ENCODE peak calls at places on chromosomes 7 and 10, in five cellular contexts. W is activated CD4-positive, alpha-beta T cell treated with anti-CD3 and anti-CD28 coated beads, Interleukin-2, amount 50 U/mL, for 24 hours; S is effector CD4-positive, alpha-beta T cell; G is left colon; T is NCI-H1105. F is an unnamed sample.

GRCh38 chr7:96674565-96674964 is 35.1 kb downstream of the SEM1 start:
- DNase-seq in W (no peak), S (no peak), G (no peak), T (no peak), F (no peak)

GRCh38 chr10:62082729-62083412 is 181.4 kb downstream of the ARID5B start:
- DNase-seq in W (peak), S (peak), G (peak), T (no peak), F (no peak)

GRCh38 chr7:155363852-155364600 is 66.3 kb downstream of the INSIG1 start:
- DNase-seq in W (no peak), S (no peak), G (no peak), T (no peak), F (no peak)

GRCh38 chr7:41979834-41980307 is 257.1 kb downstream of the GLI3 start:
- DNase-seq in W (no peak), S (no peak), G (no peak), T (no peak), F (no peak)

GRCh38 chr7:28771901-28772622 is 186.1 kb downstream of the TRIL start:
- DNase-seq in W (no peak), S (no peak), G (peak), T (no peak), F (no peak)

GRCh38 chr7:28533267-28533666 is 120.9 kb downstream of the CREB5 start:
- DNase-seq in W (no peak), S (no peak), G (no peak), T (no peak), F (no peak)

GRCh38 chr7:43612599-43613589 is 30.0 kb downstream of the STK17A start:
- DNase-seq in W (no peak), S (no peak), G (no peak), T (no peak), F (no peak)

GRCh38 chr10:104291439-104291951 is 22.5 kb downstream of the GSTO2 start:
- DNase-seq in W (peak), S (peak), G (peak), T (peak), F (peak)

GRCh38 chr7:138032186-138032585 is 30.3 kb upstream of the CREB3L2 start:
- DNase-seq in W (no peak), S (no peak), G (no peak), T (no peak), F (no peak)

GRCh38 chr7:128872394-128872824 is 9.8 kb downstream of the ATP6V1F start:
- DNase-seq in W (no peak), S (no peak), G (no peak), T (no peak), F (no peak)

GRCh38 chr10:132301371-132302330 is 6.1 kb downstream of the STK32C start:
- DNase-seq in W (no peak), S (no peak), G (no peak), T (no peak), F (no peak)

GRCh38 chr10:104329754-104330153 is 8.5 kb downstream of the ITPRIP start:
- DNase-seq in W (no peak), S (no peak), G (no peak), T (no peak), F (no peak)

GRCh38 chr10:32225976-32226375 is 121.0 kb downstream of the EPC1 start:
- DNase-seq in W (no peak), S (no peak), G (no peak), T (no peak), F (no peak)

GRCh38 chr7:29146082-29146706 is at the start of gene CPVL:
- DNase-seq in W (no peak), S (no peak), G (peak), T (peak), F (peak)

GRCh38 chr7:157366722-157367121 is 29.9 kb downstream of the DNAJB6 start:
- DNase-seq in W (no peak), S (no peak), G (no peak), T (no peak), F (no peak)

GRCh38 chr10:69965919-69966662 is 86.6 kb upstream of the MACROH2A2 start:
- DNase-seq in W (no peak), S (no peak), G (no peak), T (no peak), F (peak)

GRCh38 chr7:68321776-68322496 is 1276.3 kb upstream of the AUTS2 start:
- DNase-seq in W (no peak), S (no peak), G (no peak), T (no peak), F (no peak)

GRCh38 chr10:91220954-91221696 is 662 bp downstream of the PCGF5 start:
- DNase-seq in W (no peak), S (peak), G (peak), T (no peak), F (peak)

GRCh38 chr10:71868192-71868697 is 17.2 kb upstream of the PSAP start:
- DNase-seq in W (no peak), S (no peak), G (peak), T (no peak), F (no peak)

GRCh38 chr7:30932562-30932961 is 20.9 kb downstream of the AQP1 start:
- DNase-seq in W (no peak), S (no peak), G (no peak), T (no peak), F (no peak)

GRCh38 chr7:11376549-11376948 is 402.9 kb downstream of the PHF14 start:
- DNase-seq in W (no peak), S (no peak), G (no peak), T (no peak), F (no peak)

GRCh38 chr7:98996162-98996552 is 117.8 kb downstream of the TRRAP start:
- DNase-seq in W (no peak), S (no peak), G (no peak), T (no peak), F (no peak)

GRCh38 chr7:135901585-135902540 is 75.3 kb downstream of the MTPN start:
- DNase-seq in W (no peak), S (no peak), G (no peak), T (no peak), F (no peak)

GRCh38 chr10:104447331-104447730 is 93.7 kb downstream of the CFAP58 start:
- DNase-seq in W (no peak), S (no peak), G (no peak), T (no peak), F (no peak)

GRCh38 chr10:124644771-124645170 is 99.4 kb downstream of the FAM53B start:
- DNase-seq in W (no peak), S (no peak), G (no peak), T (no peak), F (no peak)

GRCh38 chr10:101568054-101568745 is 19.9 kb downstream of the POLL start:
- DNase-seq in W (no peak), S (no peak), G (no peak), T (no peak), F (no peak)

GRCh38 chr7:131506597-131506996 is 49.8 kb downstream of the PODXL start:
- DNase-seq in W (no peak), S (no peak), G (no peak), T (no peak), F (peak)

GRCh38 chr10:21978191-21978862 is 25.2 kb downstream of the DNAJC1 start:
- DNase-seq in W (no peak), S (no peak), G (no peak), T (no peak), F (no peak)

GRCh38 chr10:93445097-93445960 is 36.8 kb downstream of the MYOF start:
- DNase-seq in W (no peak), S (no peak), G (peak), T (peak), F (peak)

GRCh38 chr7:24820730-24821044 is 63.4 kb upstream of the GSDME start:
- DNase-seq in W (no peak), S (no peak), G (no peak), T (peak), F (no peak)

GRCh38 chr10:6194291-6194690 is 8.4 kb upstream of the PFKFB3 start:
- DNase-seq in W (no peak), S (no peak), G (no peak), T (no peak), F (no peak)

GRCh38 chr7:41292457-41292856 is 410.4 kb downstream of the INHBA start:
- DNase-seq in W (no peak), S (no peak), G (no peak), T (no peak), F (no peak)

GRCh38 chr7:51344406-51344805 is 27.8 kb upstream of the COBL start:
- DNase-seq in W (no peak), S (no peak), G (no peak), T (peak), F (peak)

GRCh38 chr10:124264271-124264670 is 154.5 kb downstream of the OAT start:
- DNase-seq in W (no peak), S (no peak), G (no peak), T (no peak), F (no peak)

GRCh38 chr10:122468220-122468922 is 7.0 kb downstream of the HTRA1 start:
- DNase-seq in W (no peak), S (no peak), G (no peak), T (no peak), F (no peak)

GRCh38 chr10:69815099-69815498 is 13.4 kb downstream of the COL13A1 start:
- DNase-seq in W (no peak), S (no peak), G (no peak), T (no peak), F (no peak)

GRCh38 chr10:80596391-80597257 is 58.9 kb downstream of the SH2D4B start:
- DNase-seq in W (peak), S (no peak), G (peak), T (no peak), F (peak)

GRCh38 chr7:104156842-104157277 is 51.0 kb downstream of the ORC5 start:
- DNase-seq in W (no peak), S (no peak), G (no peak), T (peak), F (no peak)